ENCODE peak calls at places on chromosomes 13 and 19, in six cellular contexts. S is CD4-positive, CD25-positive, alpha-beta regulatory T cell; U is Right ventricle myocardium superior; X is renal cortical epithelial cell; N is central memory CD4-positive, alpha-beta T cell; B is AG08395. I is an unnamed sample.

GRCh38 chr13:45068036-45069001 is 52.0 kb upstream of the GTF2F2 start:
- DNase-seq in S (no peak), U (no peak), X (no peak), N (no peak), B (no peak), I (no peak)

GRCh38 chr19:46239193-46239767 is 9.7 kb downstream of the IGFL1 start:
- DNase-seq in S (no peak), U (no peak), X (no peak), N (no peak), B (no peak), I (no peak)

GRCh38 chr13:66139250-66139649 is 1090.9 kb downstream of the PCDH9 start:
- DNase-seq in S (no peak), U (no peak), X (no peak), N (no peak), B (no peak), I (no peak)

GRCh38 chr13:48294670-48295069 is 8.9 kb upstream of the RB1 start:
- DNase-seq in S (no peak), U (no peak), X (no peak), N (no peak), B (no peak), I (no peak)

GRCh38 chr19:8004723-8005513 is 523 bp downstream of the ELAVL1 start:
- DNase-seq in S (peak), U (no peak), X (no peak), N (peak), B (peak), I (peak)

GRCh38 chr19:13987101-13987890 is 18.8 kb downstream of the RFX1 start:
- DNase-seq in S (no peak), U (peak), X (no peak), N (no peak), B (no peak), I (no peak)

GRCh38 chr19:36257512-36257876 is 42.6 kb downstream of the ZNF146 start:
- DNase-seq in S (no peak), U (peak), X (no peak), N (no peak), B (no peak), I (no peak)

GRCh38 chr13:101520672-101521071 is 68.2 kb downstream of the ITGBL1 start:
- DNase-seq in S (no peak), U (no peak), X (peak), N (peak), B (peak), I (peak)

GRCh38 chr13:36965767-36966166 is 33.4 kb downstream of the ALG5 start:
- DNase-seq in S (no peak), U (no peak), X (peak), N (no peak), B (peak), I (peak)

GRCh38 chr13:109869312-109870237 is 83.2 kb upstream of the IRS2 start:
- DNase-seq in S (no peak), U (peak), X (peak), N (no peak), B (peak), I (peak)

GRCh38 chr13:61316647-61317046 is 99.0 kb downstream of the PCDH20 start:
- DNase-seq in S (no peak), U (no peak), X (no peak), N (no peak), B (no peak), I (no peak)